ENCODE peak calls at places on chromosomes 12 and 14, in six cellular contexts. One of them, this sample, is unnamed.

GRCh38 chr12:52202361-52203078 is 10.7 kb upstream of the KRT80 start:
- DNase-seq in uterus: no peak
- DNase-seq in memory B cell: no peak
- DNase-seq in T-helper 9 cell: no peak
- DNase-seq in posterior cingulate gyrus: peak; percentile 42
- DNase-seq in activated B cell treated with CpG ODN at 0.5 μM for 24 hours: no peak
- DNase-seq in this sample: no peak

GRCh38 chr12:95646781-95647184 is 95.5 kb upstream of the USP44 start:
- DNase-seq in uterus: no peak
- DNase-seq in memory B cell: no peak
- DNase-seq in T-helper 9 cell: no peak
- DNase-seq in posterior cingulate gyrus: no peak
- DNase-seq in activated B cell treated with CpG ODN at 0.5 μM for 24 hours: no peak
- DNase-seq in this sample: peak; percentile 38

GRCh38 chr12:132171293-132171967 is 27.2 kb downstream of the NOC4L start:
- DNase-seq in uterus: no peak
- DNase-seq in memory B cell: no peak
- DNase-seq in T-helper 9 cell: no peak
- DNase-seq in posterior cingulate gyrus: no peak
- DNase-seq in activated B cell treated with CpG ODN at 0.5 μM for 24 hours: no peak
- DNase-seq in this sample: no peak

GRCh38 chr14:64137657-64138290 is 156.4 kb downstream of the ESR2 start:
- DNase-seq in uterus: no peak
- DNase-seq in memory B cell: no peak
- DNase-seq in T-helper 9 cell: no peak
- DNase-seq in posterior cingulate gyrus: no peak
- DNase-seq in activated B cell treated with CpG ODN at 0.5 μM for 24 hours: no peak
- DNase-seq in this sample: no peak

GRCh38 chr14:68874746-68875155 is 81.9 kb upstream of the ZFP36L1 start:
- DNase-seq in uterus: no peak
- DNase-seq in memory B cell: no peak
- DNase-seq in T-helper 9 cell: no peak
- DNase-seq in posterior cingulate gyrus: no peak
- DNase-seq in activated B cell treated with CpG ODN at 0.5 μM for 24 hours: no peak
- DNase-seq in this sample: no peak

GRCh38 chr14:77133718-77134338 is 7.8 kb downstream of the ZDHHC22 start:
- DNase-seq in uterus: no peak
- DNase-seq in memory B cell: peak; percentile 67
- DNase-seq in T-helper 9 cell: peak; percentile 42
- DNase-seq in posterior cingulate gyrus: no peak
- DNase-seq in activated B cell treated with CpG ODN at 0.5 μM for 24 hours: peak; percentile 50
- DNase-seq in this sample: no peak

GRCh38 chr12:51855586-51856428 is 7.3 kb upstream of the FIGNL2 start:
- DNase-seq in uterus: no peak
- DNase-seq in memory B cell: no peak
- DNase-seq in T-helper 9 cell: no peak
- DNase-seq in posterior cingulate gyrus: no peak
- DNase-seq in activated B cell treated with CpG ODN at 0.5 μM for 24 hours: no peak
- DNase-seq in this sample: no peak

GRCh38 chr14:65866906-65867305 is 454.4 kb downstream of the FUT8 start:
- DNase-seq in uterus: no peak
- DNase-seq in memory B cell: no peak
- DNase-seq in T-helper 9 cell: no peak
- DNase-seq in posterior cingulate gyrus: no peak
- DNase-seq in activated B cell treated with CpG ODN at 0.5 μM for 24 hours: no peak
- DNase-seq in this sample: peak; percentile 59

GRCh38 chr14:68020999-68021663 is 201.6 kb downstream of the RAD51B start:
- DNase-seq in uterus: no peak
- DNase-seq in memory B cell: peak; percentile 4
- DNase-seq in T-helper 9 cell: no peak
- DNase-seq in posterior cingulate gyrus: no peak
- DNase-seq in activated B cell treated with CpG ODN at 0.5 μM for 24 hours: no peak
- DNase-seq in this sample: no peak

GRCh38 chr12:78191611-78192010 is 360.9 kb downstream of the NAV3 start:
- DNase-seq in uterus: no peak
- DNase-seq in memory B cell: no peak
- DNase-seq in T-helper 9 cell: no peak
- DNase-seq in posterior cingulate gyrus: no peak
- DNase-seq in activated B cell treated with CpG ODN at 0.5 μM for 24 hours: no peak
- DNase-seq in this sample: no peak

GRCh38 chr14:61372379-61372778 is 51.0 kb downstream of the PRKCH start:
- DNase-seq in uterus: no peak
- DNase-seq in memory B cell: no peak
- DNase-seq in T-helper 9 cell: no peak
- DNase-seq in posterior cingulate gyrus: no peak
- DNase-seq in activated B cell treated with CpG ODN at 0.5 μM for 24 hours: no peak
- DNase-seq in this sample: no peak

GRCh38 chr12:1305063-1305434 is 289.3 kb downstream of the FBXL14 start:
- DNase-seq in uterus: no peak
- DNase-seq in memory B cell: no peak
- DNase-seq in T-helper 9 cell: no peak
- DNase-seq in posterior cingulate gyrus: no peak
- DNase-seq in activated B cell treated with CpG ODN at 0.5 μM for 24 hours: no peak
- DNase-seq in this sample: no peak

GRCh38 chr14:61326847-61327246 is 5.5 kb downstream of the PRKCH start:
- DNase-seq in uterus: peak; percentile 56
- DNase-seq in memory B cell: no peak
- DNase-seq in T-helper 9 cell: no peak
- DNase-seq in posterior cingulate gyrus: no peak
- DNase-seq in activated B cell treated with CpG ODN at 0.5 μM for 24 hours: no peak
- DNase-seq in this sample: no peak

GRCh38 chr14:50529288-50530179 is 2.8 kb downstream of the MAP4K5 start:
- DNase-seq in uterus: no peak
- DNase-seq in memory B cell: no peak
- DNase-seq in T-helper 9 cell: no peak
- DNase-seq in posterior cingulate gyrus: no peak
- DNase-seq in activated B cell treated with CpG ODN at 0.5 μM for 24 hours: no peak
- DNase-seq in this sample: no peak

GRCh38 chr12:44876554-44877275 is 600 bp upstream of the NELL2 start:
- DNase-seq in uterus: no peak
- DNase-seq in memory B cell: no peak
- DNase-seq in T-helper 9 cell: peak; percentile 40
- DNase-seq in posterior cingulate gyrus: peak; percentile 48
- DNase-seq in activated B cell treated with CpG ODN at 0.5 μM for 24 hours: no peak
- DNase-seq in this sample: no peak

GRCh38 chr12:1798734-1799067 is 21.7 kb upstream of the LRTM2 start:
- DNase-seq in uterus: no peak
- DNase-seq in memory B cell: no peak
- DNase-seq in T-helper 9 cell: no peak
- DNase-seq in posterior cingulate gyrus: no peak
- DNase-seq in activated B cell treated with CpG ODN at 0.5 μM for 24 hours: no peak
- DNase-seq in this sample: no peak

GRCh38 chr12:32196250-32197198 is 89.9 kb downstream of the BICD1 start:
- DNase-seq in uterus: no peak
- DNase-seq in memory B cell: no peak
- DNase-seq in T-helper 9 cell: no peak
- DNase-seq in posterior cingulate gyrus: no peak
- DNase-seq in activated B cell treated with CpG ODN at 0.5 μM for 24 hours: no peak
- DNase-seq in this sample: no peak

GRCh38 chr12:59578239-59578638 is 17.6 kb upstream of the SLC16A7 start:
- DNase-seq in uterus: no peak
- DNase-seq in memory B cell: no peak
- DNase-seq in T-helper 9 cell: no peak
- DNase-seq in posterior cingulate gyrus: no peak
- DNase-seq in activated B cell treated with CpG ODN at 0.5 μM for 24 hours: no peak
- DNase-seq in this sample: no peak

GRCh38 chr12:85369365-85370154 is 89.5 kb downstream of the ALX1 start:
- DNase-seq in uterus: no peak
- DNase-seq in memory B cell: no peak
- DNase-seq in T-helper 9 cell: no peak
- DNase-seq in posterior cingulate gyrus: no peak
- DNase-seq in activated B cell treated with CpG ODN at 0.5 μM for 24 hours: no peak
- DNase-seq in this sample: no peak

GRCh38 chr12:44287545-44287944 is 451.7 kb downstream of the TMEM117 start:
- DNase-seq in uterus: no peak
- DNase-seq in memory B cell: no peak
- DNase-seq in T-helper 9 cell: no peak
- DNase-seq in posterior cingulate gyrus: no peak
- DNase-seq in activated B cell treated with CpG ODN at 0.5 μM for 24 hours: no peak
- DNase-seq in this sample: no peak

GRCh38 chr12:110001596-110001995 is 2.4 kb downstream of the ANKRD13A start:
- DNase-seq in uterus: no peak
- DNase-seq in memory B cell: no peak
- DNase-seq in T-helper 9 cell: no peak
- DNase-seq in posterior cingulate gyrus: no peak
- DNase-seq in activated B cell treated with CpG ODN at 0.5 μM for 24 hours: no peak
- DNase-seq in this sample: peak; percentile 37

GRCh38 chr12:41661141-41661540 is 473.0 kb downstream of the PDZRN4 start:
- DNase-seq in uterus: no peak
- DNase-seq in memory B cell: no peak
- DNase-seq in T-helper 9 cell: no peak
- DNase-seq in posterior cingulate gyrus: no peak
- DNase-seq in activated B cell treated with CpG ODN at 0.5 μM for 24 hours: no peak
- DNase-seq in this sample: no peak

GRCh38 chr12:41663487-41664258 is 475.6 kb downstream of the PDZRN4 start:
- DNase-seq in uterus: no peak
- DNase-seq in memory B cell: no peak
- DNase-seq in T-helper 9 cell: no peak
- DNase-seq in posterior cingulate gyrus: no peak
- DNase-seq in activated B cell treated with CpG ODN at 0.5 μM for 24 hours: no peak
- DNase-seq in this sample: no peak

GRCh38 chr12:111768159-111768895 is 1.6 kb downstream of the ALDH2 start:
- DNase-seq in uterus: no peak
- DNase-seq in memory B cell: no peak
- DNase-seq in T-helper 9 cell: no peak
- DNase-seq in posterior cingulate gyrus: no peak
- DNase-seq in activated B cell treated with CpG ODN at 0.5 μM for 24 hours: no peak
- DNase-seq in this sample: no peak

GRCh38 chr12:125552223-125552747 is 487.1 kb downstream of the AACS start:
- DNase-seq in uterus: no peak
- DNase-seq in memory B cell: no peak
- DNase-seq in T-helper 9 cell: no peak
- DNase-seq in posterior cingulate gyrus: no peak
- DNase-seq in activated B cell treated with CpG ODN at 0.5 μM for 24 hours: no peak
- DNase-seq in this sample: no peak

GRCh38 chr12:62698701-62699101 is 232.1 kb downstream of the MON2 start:
- DNase-seq in uterus: no peak
- DNase-seq in memory B cell: no peak
- DNase-seq in T-helper 9 cell: no peak
- DNase-seq in posterior cingulate gyrus: no peak
- DNase-seq in activated B cell treated with CpG ODN at 0.5 μM for 24 hours: no peak
- DNase-seq in this sample: no peak

GRCh38 chr12:17296882-17297281 is 690.9 kb upstream of the LMO3 start:
- DNase-seq in uterus: no peak
- DNase-seq in memory B cell: no peak
- DNase-seq in T-helper 9 cell: no peak
- DNase-seq in posterior cingulate gyrus: no peak
- DNase-seq in activated B cell treated with CpG ODN at 0.5 μM for 24 hours: no peak
- DNase-seq in this sample: no peak

GRCh38 chr14:95480109-95480886 is 36.2 kb downstream of the SYNE3 start:
- DNase-seq in uterus: peak; percentile 76
- DNase-seq in memory B cell: peak; percentile 38
- DNase-seq in T-helper 9 cell: peak; percentile 49
- DNase-seq in posterior cingulate gyrus: no peak
- DNase-seq in activated B cell treated with CpG ODN at 0.5 μM for 24 hours: no peak
- DNase-seq in this sample: peak; percentile 48

GRCh38 chr14:102993523-102993922 is 63.8 kb downstream of the CDC42BPB start:
- DNase-seq in uterus: no peak
- DNase-seq in memory B cell: no peak
- DNase-seq in T-helper 9 cell: no peak
- DNase-seq in posterior cingulate gyrus: no peak
- DNase-seq in activated B cell treated with CpG ODN at 0.5 μM for 24 hours: no peak
- DNase-seq in this sample: no peak

GRCh38 chr12:52226446-52226845 is 6.6 kb upstream of the KRT7 start:
- DNase-seq in uterus: no peak
- DNase-seq in memory B cell: no peak
- DNase-seq in T-helper 9 cell: no peak
- DNase-seq in posterior cingulate gyrus: no peak
- DNase-seq in activated B cell treated with CpG ODN at 0.5 μM for 24 hours: no peak
- DNase-seq in this sample: no peak

GRCh38 chr12:38053655-38054464 is 262.7 kb upstream of the ALG10B start:
- DNase-seq in uterus: no peak
- DNase-seq in memory B cell: no peak
- DNase-seq in T-helper 9 cell: no peak
- DNase-seq in posterior cingulate gyrus: no peak
- DNase-seq in activated B cell treated with CpG ODN at 0.5 μM for 24 hours: no peak
- DNase-seq in this sample: no peak

GRCh38 chr12:14802961-14803829 is at the start of the genes C12orf60 and WBP11:
- DNase-seq in uterus: peak; percentile 90
- DNase-seq in memory B cell: peak; percentile 86
- DNase-seq in T-helper 9 cell: peak; percentile 77
- DNase-seq in posterior cingulate gyrus: peak; percentile 90
- DNase-seq in activated B cell treated with CpG ODN at 0.5 μM for 24 hours: peak; percentile 74
- DNase-seq in this sample: peak; percentile 96

GRCh38 chr12:83826112-83826511 is 1086.5 kb downstream of the SLC6A15 start:
- DNase-seq in uterus: no peak
- DNase-seq in memory B cell: no peak
- DNase-seq in T-helper 9 cell: no peak
- DNase-seq in posterior cingulate gyrus: no peak
- DNase-seq in activated B cell treated with CpG ODN at 0.5 μM for 24 hours: no peak
- DNase-seq in this sample: peak; percentile 3

GRCh38 chr12:27635349-27635972 is 60.8 kb upstream of the REP15 start:
- DNase-seq in uterus: no peak
- DNase-seq in memory B cell: no peak
- DNase-seq in T-helper 9 cell: no peak
- DNase-seq in posterior cingulate gyrus: no peak
- DNase-seq in activated B cell treated with CpG ODN at 0.5 μM for 24 hours: no peak
- DNase-seq in this sample: peak; percentile 49

GRCh38 chr12:55736780-55737580 is 5.9 kb upstream of the GDF11 start:
- DNase-seq in uterus: peak; percentile 61
- DNase-seq in memory B cell: peak; percentile 44
- DNase-seq in T-helper 9 cell: peak; percentile 37
- DNase-seq in posterior cingulate gyrus: no peak
- DNase-seq in activated B cell treated with CpG ODN at 0.5 μM for 24 hours: no peak
- DNase-seq in this sample: no peak

GRCh38 chr14:77212933-77213656 is 31.5 kb downstream of the TMEM63C start:
- DNase-seq in uterus: no peak
- DNase-seq in memory B cell: peak; percentile 22
- DNase-seq in T-helper 9 cell: no peak
- DNase-seq in posterior cingulate gyrus: peak; percentile 48
- DNase-seq in activated B cell treated with CpG ODN at 0.5 μM for 24 hours: no peak
- DNase-seq in this sample: no peak

GRCh38 chr12:3632256-3633240 is 120.4 kb downstream of the CRACR2A start:
- DNase-seq in uterus: no peak
- DNase-seq in memory B cell: no peak
- DNase-seq in T-helper 9 cell: no peak
- DNase-seq in posterior cingulate gyrus: no peak
- DNase-seq in activated B cell treated with CpG ODN at 0.5 μM for 24 hours: no peak
- DNase-seq in this sample: no peak

GRCh38 chr12:17680220-17680619 is 409.8 kb downstream of the RERGL start:
- DNase-seq in uterus: no peak
- DNase-seq in memory B cell: no peak
- DNase-seq in T-helper 9 cell: no peak
- DNase-seq in posterior cingulate gyrus: no peak
- DNase-seq in activated B cell treated with CpG ODN at 0.5 μM for 24 hours: no peak
- DNase-seq in this sample: no peak

This sample was measured in AG09319.